ENCODE peak calls at places on chromosomes 7 and 10, in nine cellular contexts. One of them, this sample, is unnamed.

GRCh38 chr7:151137076-151137611 is 30.4 kb downstream of the GBX1 start:
- DNase-seq in left ventricle myocardium inferior: no peak
- DNase-seq in HCT116: no peak
- DNase-seq in kidney epithelial cell: no peak
- DNase-seq in AG09309: no peak
- DNase-seq in AG10803: no peak
- DNase-seq in OCI-LY7: no peak
- DNase-seq in lower lobe of right lung: peak
- DNase-seq in A549: no peak
- DNase-seq in this sample: no peak

GRCh38 chr7:27994639-27995038 is 186.0 kb downstream of the JAZF1 start:
- DNase-seq in lower lobe of right lung: no peak
- DNase-seq in OCI-LY7: no peak
- DNase-seq in A549: no peak
- DNase-seq in left ventricle myocardium inferior: no peak
- DNase-seq in AG10803: peak
- DNase-seq in kidney epithelial cell: no peak
- DNase-seq in AG09309: no peak
- DNase-seq in HCT116: no peak
- DNase-seq in this sample: peak

GRCh38 chr10:118840071-118840775 is 85.5 kb upstream of the CACUL1 start:
- DNase-seq in kidney epithelial cell: peak
- DNase-seq in OCI-LY7: no peak
- DNase-seq in HCT116: peak
- DNase-seq in A549: no peak
- DNase-seq in left ventricle myocardium inferior: no peak
- DNase-seq in AG10803: no peak
- DNase-seq in AG09309: no peak
- DNase-seq in lower lobe of right lung: no peak
- DNase-seq in this sample: no peak

GRCh38 chr10:43123361-43124093 is 14.7 kb upstream of the CSGALNACT2 start:
- DNase-seq in AG09309: no peak
- DNase-seq in HCT116: no peak
- DNase-seq in lower lobe of right lung: no peak
- DNase-seq in AG10803: no peak
- DNase-seq in OCI-LY7: no peak
- DNase-seq in kidney epithelial cell: no peak
- DNase-seq in left ventricle myocardium inferior: no peak
- DNase-seq in A549: no peak
- DNase-seq in this sample: no peak

GRCh38 chr7:77940647-77941046 is 142.1 kb downstream of the PHTF2 start:
- DNase-seq in OCI-LY7: peak
- DNase-seq in A549: peak
- DNase-seq in lower lobe of right lung: no peak
- DNase-seq in AG09309: peak
- DNase-seq in HCT116: peak
- DNase-seq in left ventricle myocardium inferior: no peak
- DNase-seq in AG10803: peak
- DNase-seq in kidney epithelial cell: no peak
- DNase-seq in this sample: peak

GRCh38 chr10:122267849-122268737 is 3.0 kb upstream of the BTBD16 start:
- DNase-seq in left ventricle myocardium inferior: peak
- DNase-seq in kidney epithelial cell: no peak
- DNase-seq in A549: peak
- DNase-seq in AG09309: no peak
- DNase-seq in HCT116: peak
- DNase-seq in AG10803: no peak
- DNase-seq in OCI-LY7: peak
- DNase-seq in lower lobe of right lung: peak
- DNase-seq in this sample: peak

GRCh38 chr10:24208661-24209420 is at the start of gene KIAA1217:
- DNase-seq in OCI-LY7: no peak
- DNase-seq in left ventricle myocardium inferior: peak
- DNase-seq in kidney epithelial cell: no peak
- DNase-seq in lower lobe of right lung: peak
- DNase-seq in A549: no peak
- DNase-seq in HCT116: no peak
- DNase-seq in AG10803: peak
- DNase-seq in AG09309: no peak
- DNase-seq in this sample: peak

GRCh38 chr7:62361-63116 is 129.8 kb upstream of the FAM20C start:
- DNase-seq in AG10803: no peak
- DNase-seq in A549: no peak
- DNase-seq in AG09309: no peak
- DNase-seq in lower lobe of right lung: peak
- DNase-seq in HCT116: no peak
- DNase-seq in OCI-LY7: no peak
- DNase-seq in kidney epithelial cell: no peak
- DNase-seq in left ventricle myocardium inferior: no peak
- DNase-seq in this sample: no peak

GRCh38 chr7:27689045-27689877 is 26.6 kb upstream of the HIBADH start:
- DNase-seq in AG10803: peak
- DNase-seq in A549: no peak
- DNase-seq in left ventricle myocardium inferior: no peak
- DNase-seq in HCT116: no peak
- DNase-seq in OCI-LY7: peak
- DNase-seq in kidney epithelial cell: no peak
- DNase-seq in AG09309: no peak
- DNase-seq in lower lobe of right lung: no peak
- DNase-seq in this sample: no peak

GRCh38 chr7:79319369-79319768 is 134.1 kb downstream of the MAGI2 start:
- DNase-seq in A549: no peak
- DNase-seq in HCT116: no peak
- DNase-seq in kidney epithelial cell: no peak
- DNase-seq in OCI-LY7: no peak
- DNase-seq in AG10803: no peak
- DNase-seq in AG09309: no peak
- DNase-seq in left ventricle myocardium inferior: no peak
- DNase-seq in lower lobe of right lung: no peak
- DNase-seq in this sample: no peak

GRCh38 chr7:22356010-22356854 is 722 bp downstream of the RAPGEF5 start:
- DNase-seq in AG10803: no peak
- DNase-seq in kidney epithelial cell: no peak
- DNase-seq in left ventricle myocardium inferior: no peak
- DNase-seq in A549: no peak
- DNase-seq in AG09309: no peak
- DNase-seq in OCI-LY7: peak
- DNase-seq in HCT116: no peak
- DNase-seq in lower lobe of right lung: peak
- DNase-seq in this sample: no peak

GRCh38 chr10:74432841-74433594 is 282.0 kb downstream of the ADK start:
- DNase-seq in kidney epithelial cell: no peak
- DNase-seq in left ventricle myocardium inferior: no peak
- DNase-seq in HCT116: no peak
- DNase-seq in lower lobe of right lung: no peak
- DNase-seq in AG10803: peak
- DNase-seq in AG09309: peak
- DNase-seq in A549: no peak
- DNase-seq in OCI-LY7: no peak
- DNase-seq in this sample: peak

GRCh38 chr7:36287371-36288241 is 102.1 kb upstream of the ANLN start:
- DNase-seq in lower lobe of right lung: no peak
- DNase-seq in kidney epithelial cell: no peak
- DNase-seq in OCI-LY7: peak
- DNase-seq in AG10803: no peak
- DNase-seq in AG09309: no peak
- DNase-seq in A549: no peak
- DNase-seq in HCT116: no peak
- DNase-seq in left ventricle myocardium inferior: no peak
- DNase-seq in this sample: no peak

GRCh38 chr7:94183289-94183749 is 179.2 kb upstream of the BET1 start:
- DNase-seq in AG10803: peak
- DNase-seq in kidney epithelial cell: peak
- DNase-seq in HCT116: peak
- DNase-seq in AG09309: peak
- DNase-seq in A549: peak
- DNase-seq in lower lobe of right lung: peak
- DNase-seq in left ventricle myocardium inferior: no peak
- DNase-seq in OCI-LY7: no peak
- DNase-seq in this sample: peak

GRCh38 chr7:150955519-150956394 is 22.4 kb downstream of the KCNH2 start:
- DNase-seq in AG10803: no peak
- DNase-seq in kidney epithelial cell: no peak
- DNase-seq in left ventricle myocardium inferior: peak
- DNase-seq in HCT116: no peak
- DNase-seq in A549: no peak
- DNase-seq in lower lobe of right lung: no peak
- DNase-seq in OCI-LY7: no peak
- DNase-seq in AG09309: no peak
- DNase-seq in this sample: no peak

GRCh38 chr7:131557521-131558385 is 1.3 kb upstream of the PODXL start:
- DNase-seq in left ventricle myocardium inferior: peak
- DNase-seq in AG10803: peak
- DNase-seq in HCT116: no peak
- DNase-seq in kidney epithelial cell: no peak
- DNase-seq in OCI-LY7: no peak
- DNase-seq in AG09309: no peak
- DNase-seq in A549: no peak
- DNase-seq in lower lobe of right lung: no peak
- DNase-seq in this sample: no peak

GRCh38 chr10:5951721-5952407 is 25.5 kb downstream of the IL15RA start:
- DNase-seq in OCI-LY7: no peak
- DNase-seq in AG10803: no peak
- DNase-seq in HCT116: no peak
- DNase-seq in A549: no peak
- DNase-seq in left ventricle myocardium inferior: no peak
- DNase-seq in AG09309: no peak
- DNase-seq in lower lobe of right lung: no peak
- DNase-seq in kidney epithelial cell: no peak
- DNase-seq in this sample: no peak

GRCh38 chr10:111392910-111393309 is 316.1 kb downstream of the ADRA2A start:
- DNase-seq in AG10803: peak
- DNase-seq in left ventricle myocardium inferior: no peak
- DNase-seq in A549: no peak
- DNase-seq in kidney epithelial cell: no peak
- DNase-seq in HCT116: no peak
- DNase-seq in OCI-LY7: no peak
- DNase-seq in lower lobe of right lung: no peak
- DNase-seq in AG09309: no peak
- DNase-seq in this sample: no peak

GRCh38 chr7:143003393-143004051 is 23.4 kb downstream of the OR9A2 start:
- DNase-seq in HCT116: peak
- DNase-seq in AG10803: peak
- DNase-seq in kidney epithelial cell: peak
- DNase-seq in lower lobe of right lung: no peak
- DNase-seq in A549: peak
- DNase-seq in OCI-LY7: peak
- DNase-seq in left ventricle myocardium inferior: no peak
- DNase-seq in AG09309: peak
- DNase-seq in this sample: peak

GRCh38 chr10:71623986-71624291 is 95.6 kb downstream of the C10orf105 start:
- DNase-seq in lower lobe of right lung: no peak
- DNase-seq in left ventricle myocardium inferior: no peak
- DNase-seq in AG09309: no peak
- DNase-seq in A549: no peak
- DNase-seq in AG10803: no peak
- DNase-seq in OCI-LY7: no peak
- DNase-seq in HCT116: no peak
- DNase-seq in kidney epithelial cell: no peak
- DNase-seq in this sample: no peak

GRCh38 chr7:68311958-68312357 is 1286.3 kb upstream of the AUTS2 start:
- DNase-seq in kidney epithelial cell: no peak
- DNase-seq in AG10803: no peak
- DNase-seq in AG09309: no peak
- DNase-seq in A549: no peak
- DNase-seq in lower lobe of right lung: no peak
- DNase-seq in OCI-LY7: no peak
- DNase-seq in left ventricle myocardium inferior: no peak
- DNase-seq in HCT116: no peak
- DNase-seq in this sample: no peak

GRCh38 chr7:6164491-6164890 is 107.9 kb downstream of the CYTH3 start:
- DNase-seq in AG09309: no peak
- DNase-seq in OCI-LY7: no peak
- DNase-seq in HCT116: no peak
- DNase-seq in kidney epithelial cell: no peak
- DNase-seq in left ventricle myocardium inferior: peak
- DNase-seq in AG10803: no peak
- DNase-seq in lower lobe of right lung: no peak
- DNase-seq in A549: peak
- DNase-seq in this sample: no peak
- TF ChIP-seq CTCF in AG09309: no peak
- TF ChIP-seq CTCF in OCI-LY7: peak
- TF ChIP-seq CTCF in HCT116: no peak
- TF ChIP-seq CTCF in kidney epithelial cell: peak
- TF ChIP-seq CTCF in left ventricle myocardium inferior: peak
- TF ChIP-seq CTCF in AG10803: no peak
- TF ChIP-seq CTCF in lower lobe of right lung: no peak
- TF ChIP-seq CTCF in A549: no peak
- TF ChIP-seq CTCF in this sample: peak

GRCh38 chr7:84076219-84076618 is 118.4 kb downstream of the SEMA3A start:
- DNase-seq in AG09309: no peak
- DNase-seq in HCT116: no peak
- DNase-seq in left ventricle myocardium inferior: no peak
- DNase-seq in OCI-LY7: no peak
- DNase-seq in A549: no peak
- DNase-seq in AG10803: no peak
- DNase-seq in kidney epithelial cell: no peak
- DNase-seq in lower lobe of right lung: no peak
- DNase-seq in this sample: no peak
- H3K4me3 ChIP-seq in AG09309: no peak
- H3K4me3 ChIP-seq in HCT116: no peak
- H3K4me3 ChIP-seq in left ventricle myocardium inferior: no peak
- H3K4me3 ChIP-seq in OCI-LY7: no peak
- H3K4me3 ChIP-seq in A549: no peak
- H3K4me3 ChIP-seq in AG10803: no peak
- H3K4me3 ChIP-seq in kidney epithelial cell: no peak
- H3K4me3 ChIP-seq in lower lobe of right lung: no peak
- H3K4me3 ChIP-seq in this sample: no peak

GRCh38 chr7:117308891-117309290 is 14.0 kb downstream of the WNT2 start:
- DNase-seq in AG10803: no peak
- DNase-seq in A549: no peak
- DNase-seq in AG09309: no peak
- DNase-seq in HCT116: no peak
- DNase-seq in left ventricle myocardium inferior: no peak
- DNase-seq in OCI-LY7: no peak
- DNase-seq in lower lobe of right lung: no peak
- DNase-seq in kidney epithelial cell: no peak
- DNase-seq in this sample: no peak

GRCh38 chr7:117313582-117313981 is 9.3 kb downstream of the WNT2 start:
- DNase-seq in left ventricle myocardium inferior: no peak
- DNase-seq in HCT116: no peak
- DNase-seq in A549: no peak
- DNase-seq in AG10803: no peak
- DNase-seq in kidney epithelial cell: no peak
- DNase-seq in lower lobe of right lung: no peak
- DNase-seq in AG09309: no peak
- DNase-seq in OCI-LY7: no peak
- DNase-seq in this sample: no peak

GRCh38 chr7:117312593-117312992 is 10.3 kb downstream of the WNT2 start:
- DNase-seq in kidney epithelial cell: no peak
- DNase-seq in AG09309: no peak
- DNase-seq in AG10803: no peak
- DNase-seq in OCI-LY7: no peak
- DNase-seq in A549: no peak
- DNase-seq in left ventricle myocardium inferior: no peak
- DNase-seq in HCT116: no peak
- DNase-seq in lower lobe of right lung: no peak
- DNase-seq in this sample: no peak
- TF ChIP-seq CTCF in kidney epithelial cell: peak
- TF ChIP-seq CTCF in AG09309: peak
- TF ChIP-seq CTCF in AG10803: peak
- TF ChIP-seq CTCF in OCI-LY7: peak
- TF ChIP-seq CTCF in A549: peak
- TF ChIP-seq CTCF in left ventricle myocardium inferior: no peak
- TF ChIP-seq CTCF in HCT116: peak
- TF ChIP-seq CTCF in lower lobe of right lung: no peak
- TF ChIP-seq CTCF in this sample: peak

GRCh38 chr10:18240185-18240882 is 100.1 kb downstream of the CACNB2 start:
- DNase-seq in HCT116: no peak
- DNase-seq in AG10803: no peak
- DNase-seq in OCI-LY7: no peak
- DNase-seq in AG09309: no peak
- DNase-seq in kidney epithelial cell: no peak
- DNase-seq in A549: no peak
- DNase-seq in left ventricle myocardium inferior: no peak
- DNase-seq in lower lobe of right lung: no peak
- DNase-seq in this sample: no peak
- H3K4me3 ChIP-seq in HCT116: no peak
- H3K4me3 ChIP-seq in AG10803: no peak
- H3K4me3 ChIP-seq in OCI-LY7: no peak
- H3K4me3 ChIP-seq in AG09309: no peak
- H3K4me3 ChIP-seq in kidney epithelial cell: no peak
- H3K4me3 ChIP-seq in A549: no peak
- H3K4me3 ChIP-seq in left ventricle myocardium inferior: peak
- H3K4me3 ChIP-seq in lower lobe of right lung: no peak
- H3K4me3 ChIP-seq in this sample: no peak

This sample was measured in astrocyte of the spinal cord.